ENCODE peak calls at places on chromosome X, in ten cellular contexts. Q is cardiac muscle cell, G is H1, K is choroid plexus epithelial cell, P is RWPE2, R is AG04450, M is fibroblast of lung, B is lung, I is neural progenitor cell, V is IMR-90. E is an unnamed sample.

GRCh38 chrX:19810809-19811208 is 76.6 kb downstream of the SH3KBP1 start:
- DNase-seq in Q (peak; percentile 64), G (no peak), K (peak; percentile 72), P (no peak), R (no peak), M (peak; percentile 88), B (no peak), I (no peak), V (peak; percentile 48), E (peak; percentile 75)

GRCh38 chrX:154822029-154822428 is 12.4 kb downstream of the SMIM9 start:
- DNase-seq in Q (no peak), G (no peak), K (no peak), P (no peak), R (no peak), M (no peak), B (no peak), I (no peak), V (no peak), E (no peak)

GRCh38 chrX:43971966-43972961 is 926 bp downstream of the NDP start:
- DNase-seq in Q (no peak), G (no peak), K (peak; percentile 15), P (no peak), R (no peak), M (peak; percentile 44), B (no peak), I (no peak), V (peak; percentile 39), E (peak; percentile 25)

GRCh38 chrX:40010550-40011364 is 87.0 kb downstream of the BCOR start:
- DNase-seq in Q (no peak), G (peak; percentile 42), K (peak; percentile 24), P (no peak), R (no peak), M (no peak), B (no peak), I (peak; percentile 58), V (no peak), E (no peak)

GRCh38 chrX:63275127-63275526 is 76.0 kb downstream of the SPIN4 start:
- DNase-seq in Q (no peak), G (peak; percentile 61), K (peak; percentile 10), P (no peak), R (no peak), M (no peak), B (peak; percentile 51), I (peak; percentile 22), V (peak; percentile 10), E (peak; percentile 25)

GRCh38 chrX:63784346-63784901 is 590 bp downstream of the ARHGEF9 start:
- DNase-seq in Q (no peak), G (no peak), K (no peak), P (no peak), R (no peak), M (no peak), B (no peak), I (peak; percentile 4), V (no peak), E (no peak)

GRCh38 chrX:115892787-115893671 is 277.5 kb upstream of the AGTR2 start:
- DNase-seq in Q (peak; percentile 45), G (peak; percentile 44), K (peak; percentile 21), P (no peak), R (no peak), M (peak; percentile 4), B (peak; percentile 74), I (peak; percentile 62), V (peak; percentile 54), E (peak; percentile 70)

GRCh38 chrX:45479835-45480422 is 279.3 kb upstream of the DIPK2B start:
- DNase-seq in Q (peak; percentile 58), G (no peak), K (peak; percentile 81), P (peak; percentile 54), R (peak; percentile 59), M (peak; percentile 89), B (no peak), I (no peak), V (peak; percentile 91), E (peak; percentile 95)

GRCh38 chrX:69361286-69361926 is 142.7 kb upstream of the NALF2 start:
- DNase-seq in Q (peak; percentile 70), G (no peak), K (peak; percentile 0), P (no peak), R (no peak), M (peak; percentile 39), B (no peak), I (no peak), V (peak; percentile 1), E (peak; percentile 46)

GRCh38 chrX:17817242-17817641 is 43.9 kb downstream of the RAI2 start:
- DNase-seq in Q (no peak), G (no peak), K (no peak), P (no peak), R (no peak), M (peak; percentile 45), B (no peak), I (no peak), V (no peak), E (no peak)

GRCh38 chrX:116009348-116009747 is 161.2 kb upstream of the AGTR2 start:
- DNase-seq in Q (no peak), G (no peak), K (no peak), P (no peak), R (no peak), M (no peak), B (no peak), I (no peak), V (no peak), E (no peak)

GRCh38 chrX:150238656-150239382 is 124.3 kb upstream of the MAMLD1 start:
- DNase-seq in Q (no peak), G (peak; percentile 33), K (no peak), P (no peak), R (no peak), M (no peak), B (peak; percentile 25), I (no peak), V (no peak), E (no peak)

GRCh38 chrX:35439692-35440091 is 358.4 kb upstream of the MAGEB16 start:
- DNase-seq in Q (no peak), G (no peak), K (no peak), P (no peak), R (no peak), M (no peak), B (no peak), I (no peak), V (no peak), E (no peak)

GRCh38 chrX:18098704-18099103 is 122.0 kb downstream of the BEND2 start:
- DNase-seq in Q (no peak), G (no peak), K (no peak), P (no peak), R (no peak), M (no peak), B (no peak), I (peak; percentile 38), V (no peak), E (no peak)

GRCh38 chrX:8805974-8806373 is 4.8 kb upstream of the FAM9A start:
- DNase-seq in Q (no peak), G (no peak), K (no peak), P (no peak), R (no peak), M (no peak), B (no peak), I (no peak), V (no peak), E (no peak)
- H3K4me3 ChIP-seq in Q (no peak overlapping the region), G (no peak overlapping the region), K (no peak overlapping the region), P (no peak overlapping the region), R (no peak overlapping the region), M (no peak overlapping the region), B (no peak overlapping the region), I (no peak overlapping the region), V (no peak overlapping the region), E (no peak overlapping the region)

GRCh38 chrX:119565110-119565663 is at the start of gene STEEP1:
- DNase-seq in Q (peak; percentile 96), G (peak; percentile 85), K (peak; percentile 93), P (peak; percentile 80), R (peak; percentile 63), M (peak; percentile 92), B (peak; percentile 90), I (peak; percentile 90), V (peak; percentile 92), E (peak; percentile 93)
- TF ChIP-seq CTCF in Q (no peak), G (no peak), K (no peak), P (no peak), R (no peak), M (no peak), B (no peak), I (no peak), V (no peak), E (no peak)

DNA sequence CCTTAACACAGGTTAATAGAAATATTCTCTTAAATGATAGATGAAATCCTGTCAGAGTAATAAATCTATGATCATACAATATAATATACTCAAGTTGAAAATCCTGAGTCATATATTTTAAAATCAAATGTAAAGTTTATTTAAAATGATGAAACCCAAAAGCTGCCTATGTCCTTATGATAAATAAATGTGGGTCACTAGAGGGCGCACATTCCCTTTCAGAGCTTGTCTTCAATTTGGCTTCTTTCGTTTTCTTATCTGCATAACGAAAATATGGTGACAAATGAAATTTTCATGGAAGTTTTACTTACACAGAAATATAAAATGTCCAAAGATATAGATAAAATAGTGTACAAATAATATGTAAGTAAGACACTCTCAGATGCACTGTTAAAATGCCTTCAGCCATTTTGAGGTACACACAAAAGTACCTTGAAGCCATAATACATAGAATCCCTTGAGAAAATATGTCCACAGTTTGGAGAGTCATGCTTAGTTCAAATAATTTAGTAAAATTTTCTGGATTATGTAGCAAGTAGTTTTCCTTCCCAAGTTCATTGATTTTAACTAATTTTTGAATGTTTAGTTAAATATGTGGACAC is 680.4 kb downstream of the DMD start:
- DNase-seq in Q (peak; percentile 56), G (no peak), K (peak; percentile 66), P (no peak), R (peak; percentile 1), M (peak; percentile 69), B (no peak), I (peak; percentile 79), V (peak; percentile 52), E (peak; percentile 53)
- H3K4me3 ChIP-seq in Q (peak overlapping the region; percentile 12), G (no peak overlapping the region), K (peak overlapping the region; percentile 11), P (no peak overlapping the region), R (no peak overlapping the region), M (peak overlapping the region; percentile 43), B (no peak overlapping the region), I (peak overlapping the region; percentile 30), V (no peak overlapping the region), E (no peak overlapping the region)

GRCh38 chrX:46637937-46638336 is 64.4 kb downstream of the CHST7 start:
- DNase-seq in Q (no peak), G (no peak), K (no peak), P (no peak), R (no peak), M (no peak), B (no peak), I (no peak), V (peak; percentile 39), E (peak; percentile 41)

GRCh38 chrX:46645614-46646013 is 72.0 kb downstream of the CHST7 start:
- DNase-seq in Q (no peak), G (no peak), K (no peak), P (no peak), R (no peak), M (no peak), B (peak; percentile 59), I (no peak), V (no peak), E (no peak)

GRCh38 chrX:46643636-46644035 is 70.1 kb downstream of the CHST7 start:
- DNase-seq in Q (no peak), G (no peak), K (no peak), P (no peak), R (no peak), M (no peak), B (no peak), I (no peak), V (no peak), E (no peak)

GRCh38 chrX:46647251-46647650 is 73.7 kb downstream of the CHST7 start:
- DNase-seq in Q (no peak), G (no peak), K (no peak), P (no peak), R (no peak), M (no peak), B (no peak), I (peak; percentile 21), V (no peak), E (no peak)

GRCh38 chrX:46642145-46642544 is 68.6 kb downstream of the CHST7 start:
- DNase-seq in Q (peak; percentile 62), G (no peak), K (peak; percentile 57), P (no peak), R (no peak), M (peak; percentile 62), B (no peak), I (peak; percentile 12), V (peak; percentile 17), E (peak; percentile 39)
- TF ChIP-seq CTCF in Q (peak; percentile 38), G (no peak), K (peak; percentile 42), P (peak; percentile 45), R (peak; percentile 38), M (peak; percentile 33), B (no peak), I (peak; percentile 30), V (peak; percentile 35), E (peak; percentile 28)